ENCODE peak calls at places on chromosomes 5 and 9, in six cellular contexts. Q, T, C, B, D and F are unnamed samples.

GRCh38 chr5:132526290-132526973 is 16.9 kb downstream of the IL5 start:
- DNase-seq in Q (peak; percentile 53), T (peak; percentile 44), C (peak; percentile 71), B (peak; percentile 70), D (peak; percentile 66), F (peak; percentile 16)

GRCh38 chr5:14959443-14960119 is 88.0 kb upstream of the ANKH start:
- DNase-seq in Q (no peak), T (no peak), C (no peak), B (no peak), D (peak; percentile 30), F (no peak)

GRCh38 chr5:95759634-95760033 is 28.5 kb downstream of the RHOBTB3 start:
- DNase-seq in Q (no peak), T (no peak), C (no peak), B (no peak), D (peak; percentile 95), F (peak; percentile 70)

GRCh38 chr9:30771278-30771677 is 1613.2 kb upstream of the ACO1 start:
- DNase-seq in Q (no peak), T (no peak), C (no peak), B (no peak), D (no peak), F (no peak)

GRCh38 chr9:76044420-76044819 is 153.9 kb downstream of the PCSK5 start:
- DNase-seq in Q (no peak), T (no peak), C (no peak), B (no peak), D (no peak), F (no peak)

GRCh38 chr5:67124556-67124955 is 72.0 kb downstream of the CD180 start:
- DNase-seq in Q (no peak), T (no peak), C (no peak), B (no peak), D (no peak), F (no peak)

GRCh38 chr5:43409809-43410271 is 2.4 kb downstream of the CCL28 start:
- DNase-seq in Q (no peak), T (no peak), C (no peak), B (no peak), D (no peak), F (no peak)

GRCh38 chr9:21782207-21782606 is 20.2 kb upstream of the MTAP start:
- DNase-seq in Q (no peak), T (peak; percentile 91), C (no peak), B (no peak), D (no peak), F (peak; percentile 4)

GRCh38 chr5:45417285-45417996 is 278.7 kb downstream of the HCN1 start:
- DNase-seq in Q (no peak), T (no peak), C (no peak), B (no peak), D (no peak), F (no peak)

GRCh38 chr9:2021731-2022130 is 6.6 kb downstream of the SMARCA2 start:
- DNase-seq in Q (no peak), T (no peak), C (peak; percentile 23), B (no peak), D (no peak), F (no peak)

GRCh38 chr5:81363093-81363886 is 30.6 kb downstream of the ACOT12 start:
- DNase-seq in Q (no peak), T (no peak), C (no peak), B (no peak), D (no peak), F (no peak)

GRCh38 chr9:129763235-129763917 is 10.5 kb upstream of the PTGES start:
- DNase-seq in Q (no peak), T (no peak), C (no peak), B (no peak), D (no peak), F (no peak)

GRCh38 chr9:129081388-129081889 is 528 bp downstream of the DOLPP1 start:
- DNase-seq in Q (peak; percentile 15), T (no peak), C (peak; percentile 96), B (peak; percentile 97), D (no peak), F (no peak)

GRCh38 chr5:173123416-173123815 is 20.9 kb upstream of the BNIP1 start:
- DNase-seq in Q (no peak), T (no peak), C (no peak), B (no peak), D (peak; percentile 54), F (no peak)

GRCh38 chr9:115099891-115100290 is 18.1 kb downstream of the TNC start:
- DNase-seq in Q (no peak), T (no peak), C (no peak), B (no peak), D (no peak), F (no peak)

GRCh38 chr5:132059696-132060500 is 557 bp upstream of the IL3 start:
- DNase-seq in Q (no peak), T (no peak), C (no peak), B (peak; percentile 3), D (no peak), F (no peak)

GRCh38 chr9:136865768-136866103 is 372 bp downstream of the EDF1 start:
- DNase-seq in Q (no peak), T (no peak), C (peak; percentile 87), B (peak; percentile 78), D (no peak), F (no peak)

GRCh38 chr9:109286571-109286977 is 34.3 kb downstream of the EPB41L4B start:
- DNase-seq in Q (no peak), T (no peak), C (no peak), B (no peak), D (no peak), F (no peak)

GRCh38 chr5:5277118-5277517 is 137.0 kb downstream of the ADAMTS16 start:
- DNase-seq in Q (no peak), T (no peak), C (no peak), B (peak; percentile 34), D (no peak), F (no peak)

GRCh38 chr9:70120834-70121510 is 77.3 kb downstream of the MAMDC2 start:
- DNase-seq in Q (no peak), T (no peak), C (no peak), B (peak; percentile 30), D (no peak), F (peak; percentile 22)

GRCh38 chr5:84724683-84725082 is 340.0 kb upstream of the EDIL3 start:
- DNase-seq in Q (no peak), T (no peak), C (no peak), B (no peak), D (no peak), F (no peak)

GRCh38 chr5:97243352-97243751 is 60.3 kb upstream of the RIOK2 start:
- DNase-seq in Q (no peak), T (no peak), C (no peak), B (no peak), D (peak; percentile 2), F (no peak)

GRCh38 chr5:97245371-97245770 is 62.3 kb upstream of the RIOK2 start:
- DNase-seq in Q (no peak), T (no peak), C (no peak), B (no peak), D (no peak), F (no peak)

DNA sequence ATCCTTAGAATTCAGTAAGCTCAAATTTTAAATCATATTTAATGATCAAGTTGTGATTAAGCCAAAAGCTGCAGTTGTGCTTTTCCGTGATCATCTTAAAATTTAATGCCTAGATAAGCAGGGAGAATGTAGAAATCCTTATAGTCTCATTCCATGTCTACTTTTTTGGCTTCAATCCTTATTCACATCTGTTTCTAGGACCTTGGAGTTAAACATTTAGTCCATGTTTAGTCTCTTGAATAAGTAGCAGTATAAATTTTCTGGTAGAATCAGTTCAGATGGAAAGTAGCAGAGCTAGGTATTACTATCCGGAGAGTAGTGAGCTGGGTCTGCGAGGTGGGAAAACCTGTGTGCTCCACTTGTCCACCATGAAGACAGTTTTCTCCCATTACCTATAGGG is 59.3 kb upstream of the RIOK2 start:
- DNase-seq in Q (no peak), T (no peak), C (no peak), B (no peak), D (no peak), F (no peak)
- TF ChIP-seq JUND in Q (no peak), T (no peak), C (no peak), B (no peak), D (no peak), F (no peak)

DNA sequence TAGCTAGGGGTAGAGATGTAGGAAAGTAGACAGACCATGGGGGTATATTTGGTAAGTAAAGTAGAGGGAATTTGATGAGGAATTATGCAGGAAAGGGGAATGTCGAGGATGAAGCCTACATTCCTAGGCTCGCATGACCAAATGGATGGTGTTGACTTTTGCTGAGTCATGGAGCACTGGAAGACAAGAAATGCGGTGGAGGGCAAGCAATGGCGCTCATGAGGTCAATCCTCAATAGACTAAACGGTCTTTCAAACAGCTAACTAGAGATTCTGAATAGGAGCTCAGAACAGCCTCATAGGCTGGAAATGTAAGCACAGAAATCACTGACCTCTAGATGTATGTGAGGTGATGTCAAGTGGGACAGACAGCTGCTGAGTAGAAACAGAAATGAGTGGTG is 50.7 kb upstream of the FST start:
- DNase-seq in Q (no peak), T (no peak), C (no peak), B (no peak), D (peak; percentile 20), F (no peak)
- TF ChIP-seq JUND in Q (no peak), T (no peak), C (no peak), B (no peak), D (no peak), F (no peak)

GRCh38 chr9:111561165-111561719 is 36.3 kb downstream of the ZNF483 start:
- DNase-seq in Q (no peak), T (no peak), C (no peak), B (no peak), D (no peak), F (no peak)

DNA sequence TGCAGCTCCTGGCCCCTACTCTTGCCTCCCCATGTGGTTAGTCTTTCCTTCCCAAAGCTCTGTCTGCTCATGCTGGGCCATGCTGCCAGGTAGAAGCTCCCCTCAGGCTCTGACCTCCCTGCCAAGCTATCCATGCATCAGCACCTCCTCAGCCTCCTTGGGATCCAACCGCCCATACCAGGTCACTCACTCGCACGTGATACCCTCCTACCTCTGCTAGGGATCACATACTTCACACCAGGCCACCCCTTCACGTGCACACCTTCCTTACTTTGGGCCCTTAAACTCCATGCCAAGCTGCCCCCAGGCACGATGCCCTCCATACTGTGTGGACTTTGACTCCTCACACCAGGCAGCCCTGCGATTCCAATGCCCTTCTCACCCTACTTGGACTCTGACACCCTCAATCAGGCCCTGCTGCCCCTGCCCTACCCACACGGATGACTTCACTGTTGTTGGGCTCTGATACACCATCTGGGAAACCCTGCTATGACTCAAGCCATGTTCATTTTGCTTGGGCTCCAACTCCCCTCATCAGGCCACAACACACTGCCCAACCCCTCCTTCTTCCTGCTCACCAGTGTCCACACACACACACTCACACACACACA is 34.1 kb downstream of the ZNF483 start:
- DNase-seq in Q (no peak), T (no peak), C (no peak), B (no peak), D (no peak), F (no peak)
- TF ChIP-seq JUND in Q (no peak), T (no peak), C (no peak), B (no peak), D (no peak), F (no peak)

DNA sequence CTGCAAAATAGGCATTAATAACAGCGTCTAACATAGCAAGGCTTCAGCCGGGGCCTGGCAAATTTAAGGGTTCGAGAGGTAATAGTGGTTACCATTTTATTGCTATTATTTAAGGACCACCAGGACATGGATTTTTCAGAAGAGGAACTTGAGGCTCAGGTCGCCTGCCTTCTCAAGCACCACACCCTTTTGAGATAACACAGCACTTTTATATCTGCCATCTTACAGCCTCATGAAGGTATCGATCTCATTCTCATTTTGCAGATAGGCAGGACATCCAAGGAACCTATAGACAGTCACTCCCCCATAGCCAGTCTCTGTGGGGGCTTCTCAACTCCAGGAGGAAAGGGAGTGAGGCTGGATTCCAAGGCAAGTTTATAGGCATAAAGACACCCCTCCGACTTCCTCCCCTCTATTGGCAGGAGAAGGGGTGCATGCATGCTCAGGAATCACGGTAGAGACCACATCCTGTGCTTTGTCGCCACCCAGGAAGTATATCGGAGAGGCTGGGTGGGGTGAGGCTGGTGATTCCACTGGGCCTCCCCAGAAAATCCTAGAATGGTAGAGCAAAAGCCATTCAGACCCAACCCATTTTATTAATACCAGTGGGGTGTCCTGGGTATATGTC is 2.3 kb downstream of the ANXA6 start:
- DNase-seq in Q (peak; percentile 35), T (no peak), C (no peak), B (no peak), D (no peak), F (no peak)
- TF ChIP-seq JUND in Q (no peak), T (no peak), C (no peak), B (no peak), D (no peak), F (no peak)